ENCODE peak calls at places on chromosomes 3 and 15, in five cellular contexts. I, E, V, X and J are unnamed samples.

GRCh38 chr3:68874551-68875348 is 57.6 kb downstream of the TAFA4 start:
- DNase-seq in I (no peak), E (no peak), V (no peak), X (no peak), J (no peak)

GRCh38 chr15:71079208-71080044 is 35.8 kb upstream of the THSD4 start:
- DNase-seq in I (peak), E (no peak), V (no peak), X (no peak), J (no peak)

GRCh38 chr15:98854496-98854895 is 153.1 kb downstream of the PGPEP1L start:
- DNase-seq in I (no peak), E (no peak), V (no peak), X (no peak), J (no peak)

GRCh38 chr15:83720466-83720865 is 66.5 kb downstream of the ADAMTSL3 start:
- DNase-seq in I (no peak), E (no peak), V (no peak), X (no peak), J (no peak)

GRCh38 chr15:38991701-38992100 is 427.1 kb upstream of the RASGRP1 start:
- DNase-seq in I (no peak), E (no peak), V (no peak), X (no peak), J (no peak)

GRCh38 chr3:45775571-45776290 is 20.6 kb downstream of the SLC6A20 start:
- DNase-seq in I (no peak), E (no peak), V (no peak), X (no peak), J (no peak)

GRCh38 chr3:58471025-58471887 is 20.6 kb upstream of the KCTD6 start:
- DNase-seq in I (peak), E (no peak), V (no peak), X (peak), J (no peak)

GRCh38 chr3:50251220-50251619 is 15.2 kb downstream of the GNAI2 start:
- DNase-seq in I (peak), E (no peak), V (no peak), X (peak), J (no peak)

GRCh38 chr3:129061888-129062834 is 1.6 kb downstream of the GP9 start:
- DNase-seq in I (no peak), E (no peak), V (no peak), X (no peak), J (no peak)

GRCh38 chr3:15724446-15724845 is 73.3 kb downstream of the ANKRD28 start:
- DNase-seq in I (no peak), E (no peak), V (no peak), X (no peak), J (no peak)

GRCh38 chr3:61903931-61904657 is 342.7 kb downstream of the PTPRG start:
- DNase-seq in I (no peak), E (no peak), V (no peak), X (no peak), J (no peak)

GRCh38 chr3:186472466-186473008 is 71.6 kb downstream of the CRYGS start:
- DNase-seq in I (no peak), E (no peak), V (no peak), X (no peak), J (no peak)